ENCODE peak calls at places on chromosomes 16 and 17, in four cellular contexts. A is A673, R is K562, X is endodermal cell. N is an unnamed sample.

GRCh38 chr17:22374741-22375140 is 682.4 kb downstream of the KCNJ18 start:
- DNase-seq in A (no peak), R (no peak), X (no peak), N (no peak)

GRCh38 chr17:45992175-45992574 is 6.9 kb upstream of the STH start:
- DNase-seq in A (no peak), R (no peak), X (no peak), N (no peak)

GRCh38 chr17:72953621-72954020 is 138.9 kb downstream of the SLC39A11 start:
- DNase-seq in A (no peak), R (no peak), X (no peak), N (no peak)

GRCh38 chr17:81924557-81925532 is 2.7 kb downstream of the MAFG start:
- DNase-seq in A (no peak), R (no peak), X (peak; percentile 91), N (no peak)

GRCh38 chr17:9330903-9331272 is 244.7 kb downstream of the STX8 start:
- DNase-seq in A (no peak), R (no peak), X (no peak), N (no peak)

GRCh38 chr16:588639-588888 is 1.3 kb upstream of the RAB40C start:
- DNase-seq in A (peak; percentile 69), R (no peak), X (peak; percentile 81), N (peak; percentile 77)

GRCh38 chr17:58488428-58488890 is 251 bp upstream of the HSF5 start:
- DNase-seq in A (no peak), R (no peak), X (no peak), N (no peak)

GRCh38 chr16:1154291-1154886 is 1.5 kb downstream of the CACNA1H start:
- DNase-seq in A (no peak), R (no peak), X (no peak), N (no peak)

GRCh38 chr16:89709166-89709565 is 7.7 kb upstream of the SPATA2L start:
- DNase-seq in A (no peak), R (no peak), X (peak; percentile 78), N (no peak)

GRCh38 chr16:58563235-58563634 is 47.9 kb downstream of the SETD6 start:
- DNase-seq in A (peak; percentile 16), R (no peak), X (no peak), N (peak; percentile 69)

GRCh38 chr16:24145927-24146326 is 110.2 kb upstream of the CACNG3 start:
- DNase-seq in A (no peak), R (no peak), X (no peak), N (no peak)

GRCh38 chr17:10337136-10337535 is 35.7 kb downstream of the MYH13 start:
- DNase-seq in A (no peak), R (no peak), X (no peak), N (no peak)

GRCh38 chr16:14146445-14146844 is 75.3 kb downstream of the MRTFB start:
- DNase-seq in A (no peak), R (no peak), X (no peak), N (no peak)

DNA sequence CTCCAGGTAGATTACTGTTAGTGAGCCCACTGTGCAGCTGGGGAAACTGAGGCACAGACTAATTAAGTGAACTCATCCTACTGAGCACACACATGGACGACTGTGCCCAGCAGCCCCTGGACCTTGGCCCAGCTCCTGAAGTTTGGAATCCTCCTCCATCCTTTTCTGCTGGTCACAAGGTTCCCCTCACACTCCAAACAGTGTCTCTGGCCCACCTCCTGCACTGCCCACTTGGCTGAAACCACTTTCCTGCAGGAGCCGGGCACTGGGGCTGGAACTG is 3.6 kb downstream of the RHBDF2 start:
- DNase-seq in A (no peak), R (no peak), X (no peak), N (no peak)
- H3K4me3 ChIP-seq in A (no peak overlapping the region), R (no peak overlapping the region), X (no peak overlapping the region), N (no peak overlapping the region)

DNA sequence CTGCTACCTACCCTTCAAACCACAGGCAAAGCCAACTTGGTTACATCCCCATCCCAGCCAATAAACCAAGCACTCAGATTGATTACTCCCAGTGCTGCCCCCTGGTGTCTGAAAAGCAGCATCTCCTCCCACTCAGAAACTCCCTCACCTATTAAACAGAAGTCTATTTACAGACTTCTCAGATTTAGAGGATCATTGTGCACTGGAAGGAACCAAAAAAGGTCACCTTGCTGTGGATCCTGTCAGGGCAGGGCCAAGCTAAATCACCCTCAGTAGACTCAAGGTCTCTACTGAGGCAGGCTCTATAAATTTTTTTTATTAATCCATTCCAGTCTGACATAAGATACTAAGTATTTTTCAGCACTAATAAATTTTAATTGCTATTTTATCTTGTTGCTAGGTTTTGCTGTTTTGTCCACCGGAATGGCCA is 17.6 kb downstream of the HIGD1B start:
- DNase-seq in A (peak; percentile 68), R (peak; percentile 75), X (peak; percentile 90), N (peak; percentile 85)
- TF ChIP-seq CTCF in A (peak; percentile 63), R (peak; percentile 78), X (peak; percentile 91), N (peak; percentile 85)

GRCh38 chr16:27317738-27318398 is 4.1 kb downstream of the IL4R start:
- DNase-seq in A (no peak), R (no peak), X (no peak), N (no peak)
- H3K4me3 ChIP-seq in A (no peak overlapping the region), R (no peak overlapping the region), X (no peak overlapping the region), N (no peak overlapping the region)

GRCh38 chr16:31006086-31006385 is 4.4 kb downstream of the STX1B start:
- DNase-seq in A (no peak), R (no peak), X (no peak), N (no peak)
- TF ChIP-seq CTCF in A (no peak), R (no peak), X (no peak), N (no peak)

DNA sequence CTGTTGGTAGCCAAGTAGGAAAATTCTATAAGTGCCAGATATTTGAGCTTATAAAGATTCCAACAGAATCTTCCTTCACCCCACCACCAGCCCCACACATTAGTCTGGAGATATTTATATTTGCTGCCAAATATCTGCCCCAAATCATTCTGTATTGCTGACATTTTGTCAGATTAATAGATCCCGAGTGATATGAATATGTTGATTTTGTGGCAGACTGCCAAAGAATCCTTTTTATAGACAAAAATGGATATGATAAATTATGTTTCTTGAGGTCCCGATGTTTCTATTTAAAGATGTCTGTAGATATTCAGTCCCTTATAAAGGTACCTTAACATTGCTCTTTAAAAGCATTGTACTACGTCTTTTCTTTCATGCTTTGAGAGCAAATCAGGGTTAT is 162.2 kb upstream of the KCNJ16 start:
- DNase-seq in A (no peak), R (no peak), X (no peak), N (no peak)
- H3K4me3 ChIP-seq in A (no peak overlapping the region), R (no peak overlapping the region), X (no peak overlapping the region), N (no peak overlapping the region)

DNA sequence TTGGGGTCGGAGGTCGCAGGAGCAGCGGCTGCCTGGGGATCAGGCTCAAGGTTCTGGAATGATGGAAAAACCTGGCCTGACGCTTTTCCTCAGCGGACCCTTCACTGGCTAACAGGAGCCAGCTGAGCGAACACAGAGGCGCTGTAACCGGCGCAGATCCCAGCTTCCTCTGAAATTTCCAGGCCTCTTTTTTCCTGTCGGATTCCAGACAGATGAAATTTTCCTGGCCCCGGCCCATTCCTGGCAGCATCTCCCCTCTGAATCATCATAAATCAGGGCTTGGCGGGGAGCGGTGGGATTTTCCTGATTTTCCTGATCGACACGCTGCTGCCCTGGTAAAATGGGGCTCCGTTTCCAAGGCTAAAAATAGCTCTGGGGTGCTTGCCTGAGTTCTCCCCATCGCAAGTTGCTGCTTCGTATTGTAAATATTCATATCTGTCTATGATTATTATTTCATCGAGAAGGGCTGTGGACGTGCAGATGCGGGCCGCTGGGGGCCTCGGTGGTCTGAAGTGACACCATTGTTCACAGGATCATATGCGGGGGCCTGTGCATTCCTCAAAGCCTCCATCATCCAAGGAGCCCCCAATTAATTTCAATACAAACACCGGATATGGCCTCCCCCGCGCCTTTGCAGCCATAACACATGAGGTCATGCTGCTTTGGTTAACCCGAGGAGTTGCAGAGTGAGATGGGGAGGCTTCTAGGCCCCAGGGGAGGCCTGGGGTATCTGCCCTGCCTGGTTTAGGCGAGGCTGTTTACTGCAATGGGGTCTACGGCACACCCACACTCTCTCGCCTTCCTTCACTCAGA is 45.8 kb upstream of the ETV4 start:
- DNase-seq in A (peak; percentile 24), R (no peak), X (no peak), N (no peak)
- TF ChIP-seq CTCF in A (no peak), R (no peak), X (no peak), N (peak; percentile 6)

N was measured in cardiac muscle cell.